ENCODE peak calls at places on chromosomes 1 and 21, in ten cellular contexts. W is pancreas; I is A549; N is cerebellar cortex; G is GM06990; J is testis; X is activated CD8-positive, alpha-beta memory T cell treated with anti-CD3 and anti-CD28 coated beads, Interleukin-2, amount 50 U/mL, for 48 hours; A is H9; R is COR-L47; K is GM10248. P is an unnamed sample.

GRCh38 chr1:32992489-32993214 is 28.0 kb upstream of the RNF19B start:
- DNase-seq in W (peak), I (peak), N (peak), G (peak), J (peak), X (peak), A (peak), R (no peak), K (peak), P (no peak)

GRCh38 chr21:41137401-41137800 is 30.6 kb upstream of the BACE2 start:
- DNase-seq in W (no peak), I (no peak), N (no peak), G (no peak), J (no peak), X (no peak), A (no peak), R (no peak), K (no peak), P (no peak)

GRCh38 chr21:33196956-33197374 is 32.8 kb upstream of the IFNAR2 start:
- DNase-seq in W (peak), I (peak), N (peak), G (no peak), J (peak), X (peak), A (peak), R (peak), K (peak), P (peak)

GRCh38 chr1:96944743-96945142 is 223.2 kb downstream of the PTBP2 start:
- DNase-seq in W (no peak), I (no peak), N (no peak), G (no peak), J (no peak), X (no peak), A (no peak), R (no peak), K (no peak), P (no peak)

GRCh38 chr1:160431571-160431970 is 31.2 kb downstream of the VANGL2 start:
- DNase-seq in W (no peak), I (no peak), N (no peak), G (no peak), J (no peak), X (no peak), A (no peak), R (no peak), K (no peak), P (no peak)

GRCh38 chr1:93846151-93846928 is 32.7 kb downstream of the DNTTIP2 start:
- DNase-seq in W (peak), I (peak), N (peak), G (peak), J (peak), X (peak), A (peak), R (peak), K (peak), P (peak)

GRCh38 chr1:91004145-91004544 is 17.7 kb downstream of the ZNF644 start:
- DNase-seq in W (no peak), I (no peak), N (no peak), G (no peak), J (no peak), X (no peak), A (no peak), R (no peak), K (no peak), P (no peak)

GRCh38 chr1:25080294-25081209 is 150.5 kb upstream of the RUNX3 start:
- DNase-seq in W (no peak), I (peak), N (no peak), G (no peak), J (no peak), X (no peak), A (no peak), R (no peak), K (no peak), P (no peak)

GRCh38 chr1:225462714-225463574 is 35.1 kb upstream of the LBR start:
- DNase-seq in W (no peak), I (no peak), N (peak), G (no peak), J (no peak), X (no peak), A (no peak), R (peak), K (no peak), P (peak)

GRCh38 chr1:19450811-19451564 is 34.4 kb downstream of the CAPZB start:
- DNase-seq in W (no peak), I (peak), N (no peak), G (no peak), J (no peak), X (no peak), A (no peak), R (peak), K (no peak), P (no peak)

GRCh38 chr21:45169682-45170081 is 95.3 kb downstream of the ADARB1 start:
- DNase-seq in W (no peak), I (no peak), N (no peak), G (no peak), J (no peak), X (no peak), A (no peak), R (no peak), K (no peak), P (no peak)

GRCh38 chr1:44532567-44532944 is 127.5 kb downstream of the RNF220 start:
- DNase-seq in W (no peak), I (no peak), N (no peak), G (no peak), J (no peak), X (no peak), A (no peak), R (no peak), K (no peak), P (no peak)

GRCh38 chr1:182377175-182377574 is 14.4 kb downstream of the GLUL start:
- DNase-seq in W (no peak), I (no peak), N (no peak), G (no peak), J (no peak), X (no peak), A (no peak), R (no peak), K (no peak), P (no peak)

GRCh38 chr1:189874715-189875440 is 602.8 kb downstream of the BRINP3 start:
- DNase-seq in W (no peak), I (no peak), N (no peak), G (no peak), J (no peak), X (no peak), A (no peak), R (no peak), K (no peak), P (no peak)

GRCh38 chr1:55053265-55053954 is 14.1 kb downstream of the PCSK9 start:
- DNase-seq in W (no peak), I (no peak), N (no peak), G (no peak), J (peak), X (no peak), A (no peak), R (no peak), K (no peak), P (no peak)

GRCh38 chr1:172343246-172344099 is 77.0 kb upstream of the C1orf105 start:
- DNase-seq in W (no peak), I (no peak), N (no peak), G (peak), J (no peak), X (no peak), A (no peak), R (no peak), K (no peak), P (no peak)

P was measured in NCI-H146.